ENCODE peak calls at places on chromosome 10, in seven cellular contexts. G, Z, F, O, M, P and I are unnamed samples.

GRCh38 chr10:113689057-113689456 is 9.3 kb downstream of the CASP7 start:
- DNase-seq in G (no peak), Z (no peak), F (no peak), O (no peak), M (no peak), P (no peak), I (no peak)

GRCh38 chr10:72335394-72336258 is 19.1 kb downstream of the DNAJB12 start:
- DNase-seq in G (no peak), Z (peak; percentile 93), F (no peak), O (no peak), M (peak; percentile 90), P (peak; percentile 38), I (no peak)

GRCh38 chr10:125768217-125768616 is 7.4 kb downstream of the MMP21 start:
- DNase-seq in G (no peak), Z (peak; percentile 65), F (no peak), O (no peak), M (no peak), P (no peak), I (no peak)

GRCh38 chr10:117900280-117900679 is 146.5 kb downstream of the RAB11FIP2 start:
- DNase-seq in G (no peak), Z (no peak), F (no peak), O (no peak), M (no peak), P (no peak), I (no peak)

GRCh38 chr10:6136215-6137201 is 47.7 kb downstream of the RBM17 start:
- DNase-seq in G (peak; percentile 72), Z (peak; percentile 58), F (no peak), O (no peak), M (peak; percentile 84), P (no peak), I (no peak)

GRCh38 chr10:43857206-43857952 is 208.7 kb upstream of the ZNF32 start:
- DNase-seq in G (no peak), Z (peak; percentile 89), F (no peak), O (no peak), M (no peak), P (no peak), I (no peak)

GRCh38 chr10:112775892-112776679 is 174.0 kb upstream of the TCF7L2 start:
- DNase-seq in G (no peak), Z (no peak), F (no peak), O (no peak), M (no peak), P (no peak), I (no peak)

GRCh38 chr10:8136745-8137144 is 82.3 kb downstream of the GATA3 start:
- DNase-seq in G (no peak), Z (no peak), F (no peak), O (no peak), M (no peak), P (no peak), I (no peak)

GRCh38 chr10:7045891-7046599 is 364.8 kb downstream of the SFMBT2 start:
- DNase-seq in G (no peak), Z (no peak), F (no peak), O (peak; percentile 25), M (peak; percentile 80), P (no peak), I (peak; percentile 72)

GRCh38 chr10:76026176-76026771 is 594.9 kb downstream of the LRMDA start:
- DNase-seq in G (no peak), Z (no peak), F (no peak), O (no peak), M (no peak), P (no peak), I (no peak)